ENCODE peak calls at places on chromosomes 5 and 9, in eight cellular contexts. L is small intestine; J is activated naive CD8-positive, alpha-beta T cell treated with anti-CD3 and anti-CD28 coated beads, Interleukin-2, amount 10 ng/mL, durations not matched to agents 7 days and 5 days; R is dermis blood vessel endothelial cell; N is AML-193; V is NAMALWA; B is left lobe of liver; Z is stimulated activated CD8-positive, alpha-beta memory T cell treated with anti-CD3 and anti-CD28 coated beads, Interleukin-4, amount 100 ng/mL, for 1 hour. F is an unnamed sample.

GRCh38 chr5:120538644-120539043 is 74.5 kb downstream of the PRR16 start:
- DNase-seq in L (no peak), N (no peak), J (no peak), B (no peak), V (no peak), Z (no peak), R (no peak), F (no peak)

GRCh38 chr5:96641368-96641767 is 20.8 kb upstream of the CAST start:
- DNase-seq in J (no peak), L (no peak), V (no peak), Z (no peak), N (no peak), R (no peak), B (no peak), F (no peak)

GRCh38 chr5:177085985-177086917 is at the start of gene FGFR4:
- DNase-seq in B (peak), J (no peak), Z (peak), V (peak), N (peak), L (peak), R (peak), F (peak)

GRCh38 chr5:176831026-176831423 is 20.7 kb downstream of the UNC5A start:
- DNase-seq in N (no peak), L (no peak), R (no peak), B (no peak), V (no peak), Z (no peak), J (no peak), F (no peak)

GRCh38 chr9:9557804-9558334 is 1054.9 kb downstream of the PTPRD start:
- DNase-seq in N (no peak), B (no peak), V (no peak), J (no peak), L (no peak), Z (no peak), R (no peak), F (no peak)

GRCh38 chr9:113711251-113711650 is 164.9 kb upstream of the ZNF618 start:
- DNase-seq in R (no peak), J (no peak), Z (no peak), B (no peak), V (no peak), L (no peak), N (no peak), F (no peak)

GRCh38 chr9:38017149-38017884 is 51.7 kb downstream of the SHB start:
- DNase-seq in J (no peak), V (no peak), N (no peak), R (peak), B (peak), L (no peak), Z (no peak), F (no peak)

GRCh38 chr9:106941901-106942300 is 78.9 kb downstream of the ZNF462 start:
- DNase-seq in R (no peak), B (no peak), J (no peak), V (no peak), L (no peak), Z (no peak), N (no peak), F (no peak)

GRCh38 chr9:136043386-136044054 is 51.6 kb downstream of the NACC2 start:
- DNase-seq in L (no peak), N (no peak), J (no peak), Z (no peak), R (no peak), V (no peak), B (peak), F (no peak)

GRCh38 chr5:139131881-139132480 is 66.2 kb downstream of the SIL1 start:
- DNase-seq in N (no peak), R (no peak), V (no peak), J (no peak), L (no peak), B (no peak), Z (no peak), F (no peak)

GRCh38 chr9:118170032-118170955 is 466.1 kb downstream of the TLR4 start:
- DNase-seq in J (no peak), V (peak), N (peak), Z (no peak), R (peak), B (peak), L (peak), F (no peak)

GRCh38 chr5:78056901-78057514 is 237.5 kb downstream of the AP3B1 start:
- DNase-seq in V (no peak), L (no peak), Z (no peak), B (no peak), J (no peak), R (peak), N (no peak), F (no peak)

GRCh38 chr5:99900302-99900811 is 634.8 kb upstream of the FAM174A start:
- DNase-seq in Z (no peak), N (no peak), R (peak), L (no peak), V (no peak), B (no peak), J (no peak), F (no peak)

GRCh38 chr5:92977766-92978555 is 603.1 kb downstream of the NR2F1-AS1 start:
- DNase-seq in Z (no peak), V (no peak), J (no peak), B (no peak), N (no peak), L (no peak), R (no peak), F (no peak)